ENCODE peak calls at places on chromosome 17, in five cellular contexts. A, J, T, P and Z are unnamed samples.

GRCh38 chr17:10557422-10557821 is 8.0 kb upstream of the MYH2 start:
- DNase-seq in A (peak; percentile 21), J (no peak), P (no peak), T (no peak), Z (no peak)

GRCh38 chr17:19302791-19303233 is 59.7 kb downstream of the B9D1 start:
- DNase-seq in J (no peak), P (no peak), T (no peak), A (no peak), Z (no peak)

GRCh38 chr17:65876985-65877384 is 314.9 kb downstream of the CEP112 start:
- DNase-seq in A (no peak), P (no peak), T (no peak), J (no peak), Z (no peak)

GRCh38 chr17:42797067-42798007 is 1.2 kb downstream of the COA3 start:
- DNase-seq in P (no peak), A (no peak), J (no peak), T (no peak), Z (no peak)

GRCh38 chr17:29390856-29391631 is 881 bp downstream of the TAOK1 start:
- DNase-seq in P (no peak), T (no peak), A (peak; percentile 74), J (peak; percentile 70), Z (peak; percentile 21)

GRCh38 chr17:39186481-39187002 is 10.9 kb downstream of the CACNB1 start:
- DNase-seq in J (no peak), T (no peak), P (no peak), A (no peak), Z (no peak)

GRCh38 chr17:75242461-75243042 is 18.9 kb downstream of the GGA3 start:
- DNase-seq in J (no peak), P (no peak), A (no peak), T (no peak), Z (no peak)

GRCh38 chr17:43026610-43027009 is 1.6 kb downstream of the RND2 start:
- DNase-seq in P (no peak), J (no peak), A (no peak), T (no peak), Z (no peak)

GRCh38 chr17:80195671-80196529 is 24.2 kb downstream of the SGSH start:
- DNase-seq in A (peak; percentile 14), J (peak; percentile 76), T (no peak), P (no peak), Z (peak; percentile 44)

GRCh38 chr17:82217530-82218204 is 5.0 kb upstream of the CCDC57 start:
- DNase-seq in T (no peak), A (peak; percentile 94), J (no peak), P (no peak), Z (peak; percentile 87)

GRCh38 chr17:2043785-2044184 is 2.0 kb downstream of the OVCA2 start:
- DNase-seq in A (peak; percentile 77), J (no peak), T (no peak), P (no peak), Z (peak; percentile 74)

GRCh38 chr17:47950448-47950847 is 7.2 kb downstream of the PRR15L start:
- DNase-seq in J (no peak), P (no peak), T (no peak), A (no peak), Z (no peak)

GRCh38 chr17:10217916-10218315 is 19.5 kb upstream of the GAS7 start:
- DNase-seq in J (no peak), T (no peak), A (peak; percentile 68), P (no peak), Z (peak; percentile 30)

GRCh38 chr17:57406131-57406980 is 150.0 kb downstream of the MSI2 start:
- DNase-seq in P (peak; percentile 98), J (no peak), T (no peak), A (peak; percentile 32), Z (peak; percentile 63)

GRCh38 chr17:30401097-30401496 is 22.4 kb downstream of the CPD start:
- DNase-seq in J (no peak), T (no peak), A (no peak), P (no peak), Z (no peak)

GRCh38 chr17:30396612-30397011 is 17.9 kb downstream of the CPD start:
- DNase-seq in A (no peak), P (no peak), J (no peak), T (no peak), Z (no peak)

GRCh38 chr17:30396129-30396528 is 17.4 kb downstream of the CPD start:
- DNase-seq in P (no peak), J (no peak), T (no peak), A (no peak), Z (no peak)

GRCh38 chr17:30395398-30396022 is 16.8 kb downstream of the CPD start:
- DNase-seq in J (no peak), A (no peak), T (no peak), P (no peak), Z (no peak)

GRCh38 chr17:30398328-30399041 is 19.8 kb downstream of the CPD start:
- DNase-seq in P (no peak), A (no peak), T (no peak), J (no peak), Z (no peak)
- H3K27ac ChIP-seq in P (no peak overlapping the region), A (no peak overlapping the region), T (no peak overlapping the region), J (no peak overlapping the region), Z (no peak overlapping the region)

DNA sequence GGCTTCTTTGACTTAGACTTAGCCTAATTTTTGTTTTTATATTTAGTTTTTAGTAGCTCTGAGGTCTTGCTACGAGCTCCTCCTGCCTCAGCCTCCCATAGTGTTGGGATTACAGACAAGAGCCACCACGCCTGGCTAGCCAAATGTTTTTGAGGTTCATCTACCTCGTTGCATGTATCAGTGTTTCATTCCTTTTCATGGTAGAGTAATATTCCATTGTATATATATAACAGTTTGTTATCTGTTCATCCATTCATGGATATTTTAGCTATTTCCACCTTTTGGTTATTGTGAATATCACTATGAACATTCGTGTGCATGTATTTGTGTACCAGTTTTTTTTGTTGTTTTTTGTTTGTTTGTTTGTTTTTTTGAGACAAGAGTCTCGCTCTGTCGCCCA is 12.2 kb downstream of the NOL11 start:
- DNase-seq in A (no peak), J (no peak), T (no peak), P (no peak), Z (no peak)
- H2BK12ac ChIP-seq in A (no peak overlapping the region), J (no peak overlapping the region), T (no peak overlapping the region), P (no peak overlapping the region), Z (no peak overlapping the region)

DNA sequence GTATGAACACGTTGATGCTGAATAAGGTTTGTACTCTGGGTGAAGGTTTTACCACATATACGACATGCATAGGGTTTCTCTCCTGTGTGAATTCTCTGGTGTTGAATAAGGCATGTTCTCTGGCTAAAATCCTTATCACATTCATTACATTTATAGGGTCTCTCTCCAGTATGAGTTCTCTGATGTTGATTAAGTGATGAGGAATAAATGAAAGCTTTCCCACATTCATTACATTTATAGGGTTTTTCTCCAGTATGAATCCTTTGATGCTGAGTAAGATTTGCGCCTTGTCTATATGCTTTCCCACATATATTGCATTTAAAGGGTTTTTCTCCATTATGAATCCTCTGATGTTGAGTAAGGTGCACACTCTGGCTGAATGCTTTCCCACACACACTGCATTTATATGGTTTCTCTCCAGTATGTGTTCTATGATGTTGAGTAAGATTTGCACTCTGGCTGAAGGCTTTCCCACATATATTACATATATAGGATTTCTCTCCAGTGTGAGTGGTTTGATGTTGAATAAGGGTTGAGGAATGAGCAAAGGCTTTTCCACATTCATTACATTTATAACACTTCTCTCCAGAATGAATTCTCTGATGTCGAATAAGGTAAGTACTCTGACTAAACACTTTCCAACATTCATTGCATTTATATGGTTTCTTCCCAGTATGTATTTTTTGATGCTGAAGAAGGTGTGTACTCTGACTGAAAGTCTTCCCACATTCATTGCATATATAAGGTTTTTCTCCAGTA is 16.9 kb downstream of the ZNF287 start:
- DNase-seq in J (no peak), A (no peak), T (no peak), P (no peak), Z (no peak)
- H3K9me3 ChIP-seq in J (peaks cover 55% of the 10 kb centered on the region), A (peaks cover 99% of the 10 kb centered on the region), T (peaks cover 65% of the 10 kb centered on the region), P (peaks cover 92% of the 10 kb centered on the region), Z (peaks cover 6% of the 10 kb centered on the region)

DNA sequence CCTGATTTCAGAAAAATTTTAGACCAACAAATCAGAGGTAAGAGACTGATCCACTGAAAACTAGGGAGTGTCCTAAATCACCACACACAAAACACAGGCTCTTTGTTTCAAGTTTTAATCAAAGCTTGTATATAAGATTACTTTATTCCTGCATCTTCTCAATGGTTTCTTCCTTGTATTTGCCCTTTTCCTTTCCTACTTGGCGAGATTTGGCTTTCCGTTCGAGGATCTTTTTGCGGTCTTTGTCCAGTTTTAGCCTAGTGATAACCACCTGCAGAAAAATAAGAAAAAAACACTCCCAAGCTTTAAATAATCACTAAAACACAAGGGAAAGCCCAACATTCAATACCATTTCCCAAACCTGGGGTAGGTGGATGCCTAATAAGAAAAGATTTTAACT is 918 bp upstream of the KRABD2 start:
- DNase-seq in J (no peak), A (no peak), T (no peak), P (no peak), Z (no peak)
- H3K27ac ChIP-seq in J (no peak overlapping the region), A (peak overlapping the region; percentile 7), T (no peak overlapping the region), P (no peak overlapping the region), Z (no peak overlapping the region)